ENCODE peak calls at places on chromosomes 12 and 14, in six cellular contexts. L, F, Z, Y, D and O are unnamed samples.

GRCh38 chr14:92926931-92927330 is 4.0 kb downstream of the CHGA start:
- DNase-seq in L (no peak), F (no peak), Z (no peak), Y (no peak), D (no peak), O (no peak)

GRCh38 chr14:51335521-51335920 is 95.5 kb downstream of the TMX1 start:
- DNase-seq in L (no peak), F (no peak), Z (no peak), Y (no peak), D (no peak), O (no peak)

GRCh38 chr12:126627596-126627995 is 1562.4 kb downstream of the AACS start:
- DNase-seq in L (no peak), F (no peak), Z (no peak), Y (no peak), D (no peak), O (no peak)

GRCh38 chr14:69315302-69315701 is 55.3 kb downstream of the GALNT16 start:
- DNase-seq in L (no peak), F (no peak), Z (no peak), Y (no peak), D (peak; percentile 16), O (no peak)

GRCh38 chr14:65993103-65993502 is 493.1 kb upstream of the CCDC196 start:
- DNase-seq in L (no peak), F (no peak), Z (no peak), Y (no peak), D (no peak), O (no peak)

GRCh38 chr12:115267891-115268290 is 583.9 kb upstream of the TBX3 start:
- DNase-seq in L (no peak), F (no peak), Z (no peak), Y (no peak), D (no peak), O (no peak)

GRCh38 chr14:70257526-70257925 is 68.8 kb upstream of the SLC8A3 start:
- DNase-seq in L (no peak), F (peak; percentile 60), Z (no peak), Y (peak; percentile 34), D (peak; percentile 50), O (no peak)

GRCh38 chr12:7650091-7650490 is 15.6 kb downstream of the APOBEC1 start:
- DNase-seq in L (no peak), F (no peak), Z (no peak), Y (no peak), D (no peak), O (no peak)

GRCh38 chr12:57771873-57772428 is at the start of gene METTL1:
- DNase-seq in L (peak; percentile 94), F (peak; percentile 96), Z (peak; percentile 95), Y (peak; percentile 91), D (peak; percentile 84), O (peak; percentile 83)

GRCh38 chr12:105330938-105331804 is 680 bp downstream of the C12orf75 start:
- DNase-seq in L (no peak), F (no peak), Z (no peak), Y (no peak), D (peak; percentile 19), O (no peak)

GRCh38 chr14:49218436-49219092 is 367.6 kb downstream of the RPS29 start:
- DNase-seq in L (no peak), F (no peak), Z (no peak), Y (no peak), D (no peak), O (no peak)

GRCh38 chr14:104237651-104238423 is 99.5 kb downstream of the KIF26A start:
- DNase-seq in L (no peak), F (no peak), Z (no peak), Y (no peak), D (no peak), O (no peak)

GRCh38 chr12:41684997-41685396 is 459.7 kb downstream of the GXYLT1 start:
- DNase-seq in L (no peak), F (no peak), Z (no peak), Y (no peak), D (no peak), O (no peak)

GRCh38 chr12:51813931-51814310 is 34.6 kb downstream of the FIGNL2 start:
- DNase-seq in L (no peak), F (no peak), Z (no peak), Y (no peak), D (no peak), O (no peak)

GRCh38 chr12:25800101-25800500 is 158.4 kb upstream of the RASSF8 start:
- DNase-seq in L (no peak), F (no peak), Z (no peak), Y (no peak), D (no peak), O (no peak)

GRCh38 chr12:52267266-52267665 is 7.2 kb upstream of the KRT86 start:
- DNase-seq in L (no peak), F (no peak), Z (no peak), Y (no peak), D (no peak), O (no peak)

GRCh38 chr12:109150124-109150640 is 33.8 kb downstream of the ACACB start:
- DNase-seq in L (no peak), F (no peak), Z (no peak), Y (no peak), D (no peak), O (no peak)

GRCh38 chr12:102757154-102757873 is 159.7 kb downstream of the PAH start:
- DNase-seq in L (no peak), F (no peak), Z (no peak), Y (no peak), D (no peak), O (no peak)

GRCh38 chr14:75417674-75418073 is 10.1 kb upstream of the JDP2 start:
- DNase-seq in L (no peak), F (no peak), Z (peak; percentile 18), Y (no peak), D (no peak), O (no peak)

GRCh38 chr14:41548666-41549065 is 58.0 kb upstream of the LRFN5 start:
- DNase-seq in L (no peak), F (no peak), Z (no peak), Y (no peak), D (no peak), O (no peak)

GRCh38 chr12:58069268-58069967 is 128.1 kb downstream of the ATP23 start:
- DNase-seq in L (no peak), F (no peak), Z (no peak), Y (no peak), D (no peak), O (no peak)

GRCh38 chr12:75684678-75685620 is 173.5 kb upstream of the KRR1 start:
- DNase-seq in L (no peak), F (no peak), Z (no peak), Y (no peak), D (no peak), O (no peak)

GRCh38 chr12:77725611-77726010 is 105.1 kb upstream of the NAV3 start:
- DNase-seq in L (no peak), F (no peak), Z (no peak), Y (no peak), D (no peak), O (no peak)

GRCh38 chr14:56189306-56189705 is 71.1 kb downstream of the PELI2 start:
- DNase-seq in L (no peak), F (no peak), Z (no peak), Y (no peak), D (no peak), O (no peak)

GRCh38 chr12:96219700-96220206 is 25.6 kb downstream of the ELK3 start:
- DNase-seq in L (peak; percentile 37), F (peak; percentile 90), Z (peak; percentile 50), Y (peak; percentile 53), D (no peak), O (no peak)

GRCh38 chr14:51726166-51726899 is 74.6 kb downstream of the FRMD6 start:
- DNase-seq in L (no peak), F (no peak), Z (no peak), Y (no peak), D (no peak), O (no peak)

GRCh38 chr12:9701380-9702154 is 31.3 kb downstream of the CLECL1 start:
- DNase-seq in L (no peak), F (no peak), Z (no peak), Y (no peak), D (no peak), O (no peak)

DNA sequence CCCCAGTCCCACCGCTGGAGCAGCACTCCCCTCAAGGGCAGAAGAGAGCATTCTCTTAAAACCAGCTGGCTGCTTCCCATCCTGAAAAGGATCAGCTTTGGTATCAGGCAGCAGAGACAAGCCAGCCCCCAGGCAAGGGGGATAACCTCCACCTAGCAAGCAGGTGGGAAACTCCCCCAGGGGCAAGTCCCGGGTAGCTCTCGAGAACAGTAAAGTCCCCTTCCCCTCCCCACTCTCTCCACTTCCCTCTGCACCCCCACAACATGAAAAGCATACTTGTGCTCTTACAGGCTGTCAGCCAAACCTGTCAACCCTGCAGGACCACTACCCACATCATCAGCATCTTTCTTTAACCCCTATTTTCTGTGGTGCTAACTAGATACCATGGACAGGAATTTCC is 254.0 kb downstream of the NTF3 start:
- DNase-seq in L (no peak), F (no peak), Z (no peak), Y (no peak), D (no peak), O (no peak)
- H3K9ac ChIP-seq in L (no peak overlapping the region), F (no peak overlapping the region), Z (no peak overlapping the region), Y (no peak overlapping the region), D (no peak overlapping the region), O (no peak overlapping the region)

DNA sequence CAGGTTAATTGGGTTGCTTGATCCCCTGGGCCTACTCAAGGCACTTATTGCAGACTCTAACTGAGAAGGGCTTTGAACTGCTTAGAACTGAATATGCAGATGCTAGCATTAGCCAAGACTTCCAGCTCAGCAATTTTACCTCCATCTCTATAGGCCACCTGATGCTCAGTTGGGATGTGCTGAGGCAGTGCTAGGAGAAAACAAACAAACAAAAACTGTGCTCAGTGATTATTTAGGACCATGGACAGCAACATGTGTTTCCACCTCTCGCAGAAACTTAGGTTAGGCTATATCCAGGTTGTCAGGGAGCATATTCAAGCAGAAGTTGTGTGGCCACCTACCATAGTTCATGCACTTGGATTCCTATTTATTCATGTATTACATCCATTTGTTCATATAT is 124.7 kb upstream of the WSCD2 start:
- DNase-seq in L (no peak), F (no peak), Z (no peak), Y (no peak), D (peak; percentile 14), O (no peak)
- TF ChIP-seq JUND in L (no peak), F (no peak), Z (no peak), Y (no peak), D (no peak), O (no peak)

GRCh38 chr14:99808515-99808914 is 15.3 kb downstream of the EML1 start:
- DNase-seq in L (no peak), F (no peak), Z (no peak), Y (no peak), D (no peak), O (no peak)

GRCh38 chr14:99808133-99808505 is 14.9 kb downstream of the EML1 start:
- DNase-seq in L (no peak), F (no peak), Z (no peak), Y (no peak), D (no peak), O (no peak)

GRCh38 chr14:99812096-99812750 is 19.0 kb downstream of the EML1 start:
- DNase-seq in L (no peak), F (no peak), Z (no peak), Y (no peak), D (no peak), O (no peak)

GRCh38 chr14:99809376-99809775 is 16.2 kb downstream of the EML1 start:
- DNase-seq in L (peak; percentile 77), F (no peak), Z (no peak), Y (no peak), D (no peak), O (no peak)

GRCh38 chr14:99809864-99810854 is 16.9 kb downstream of the EML1 start:
- DNase-seq in L (peak; percentile 64), F (no peak), Z (peak; percentile 9), Y (no peak), D (no peak), O (no peak)
- H3K9ac ChIP-seq in L (no peak overlapping the region), F (no peak overlapping the region), Z (no peak overlapping the region), Y (no peak overlapping the region), D (no peak overlapping the region), O (no peak overlapping the region)

GRCh38 chr14:101242442-101243385 is 318.6 kb upstream of the DIO3 start:
- DNase-seq in L (peak; percentile 10), F (no peak), Z (no peak), Y (no peak), D (no peak), O (no peak)
- TF ChIP-seq JUND in L (no peak), F (no peak), Z (no peak), Y (no peak), D (no peak), O (no peak)